ENCODE peak calls at places on chromosomes 12 and 14, in ten cellular contexts. I is testis; Q is bronchial epithelial cell; F is neural progenitor cell; T is dorsolateral prefrontal cortex; P is upper lobe of right lung; N is body of pancreas; J is CD8-positive, alpha-beta T cell; H is endothelial cell; K is mucosa of descending colon. A is an unnamed sample.

GRCh38 chr12:49049566-49050224 is 10.9 kb downstream of the KMT2D start:
- DNase-seq in Q (peak; percentile 39), K (no peak), F (no peak), N (no peak), T (no peak), H (no peak), I (no peak), P (no peak), J (no peak), A (no peak)

GRCh38 chr12:124297856-124298255 is 3.0 kb downstream of the RFLNA start:
- DNase-seq in J (no peak), P (no peak), F (no peak), K (no peak), T (no peak), Q (no peak), H (no peak), N (no peak), I (no peak), A (no peak)

GRCh38 chr12:89225401-89225800 is 126.9 kb downstream of the DUSP6 start:
- DNase-seq in P (peak; percentile 69), H (no peak), J (peak; percentile 78), T (no peak), F (no peak), I (no peak), N (no peak), K (no peak), Q (peak; percentile 96), A (peak; percentile 9)

GRCh38 chr14:45686771-45687170 is 433.8 kb upstream of the MIS18BP1 start:
- DNase-seq in N (no peak), Q (no peak), I (no peak), J (no peak), P (no peak), T (no peak), F (no peak), K (no peak), H (no peak), A (no peak)

GRCh38 chr12:19440019-19440858 is 947 bp downstream of the AEBP2 start:
- DNase-seq in J (peak; percentile 67), T (peak; percentile 35), K (peak; percentile 74), P (peak; percentile 78), N (peak; percentile 41), F (peak; percentile 81), I (peak; percentile 75), H (peak; percentile 58), Q (peak; percentile 35), A (peak; percentile 73)

GRCh38 chr12:19855876-19856275 is 416.6 kb downstream of the AEBP2 start:
- DNase-seq in P (no peak), I (no peak), F (no peak), J (no peak), T (no peak), Q (no peak), H (no peak), N (no peak), K (no peak), A (no peak)

GRCh38 chr12:65699251-65699650 is 125.0 kb upstream of the HMGA2 start:
- DNase-seq in N (no peak), P (no peak), H (no peak), K (no peak), I (no peak), F (no peak), J (no peak), Q (peak; percentile 68), T (no peak), A (peak; percentile 18)

GRCh38 chr14:68552597-68552996 is 240.3 kb downstream of the ZFP36L1 start:
- DNase-seq in K (no peak), J (no peak), Q (peak; percentile 59), P (no peak), H (no peak), F (no peak), T (no peak), I (peak; percentile 39), N (no peak), A (no peak)

GRCh38 chr14:69320581-69321365 is 60.8 kb downstream of the GALNT16 start:
- DNase-seq in F (no peak), K (no peak), T (no peak), Q (no peak), N (no peak), I (no peak), P (peak; percentile 50), H (no peak), J (no peak), A (peak; percentile 15)

GRCh38 chr12:27845187-27845586 is 65.2 kb upstream of the MANSC4 start:
- DNase-seq in N (no peak), I (no peak), H (no peak), Q (no peak), K (no peak), J (no peak), F (no peak), P (no peak), T (no peak), A (no peak)

GRCh38 chr14:70789361-70789760 is 20.0 kb downstream of the MAP3K9 start:
- DNase-seq in T (no peak), N (no peak), P (peak; percentile 70), K (no peak), J (no peak), F (no peak), Q (peak; percentile 85), I (peak; percentile 68), H (no peak), A (no peak)

GRCh38 chr14:50794063-50794645 is 36.8 kb downstream of the NIN start:
- DNase-seq in H (no peak), N (no peak), I (no peak), Q (no peak), T (no peak), K (no peak), P (no peak), F (no peak), J (no peak), A (peak; percentile 33)

GRCh38 chr12:121786441-121786825 is 7.1 kb downstream of the RHOF start:
- DNase-seq in P (peak; percentile 84), F (no peak), K (peak; percentile 74), Q (peak; percentile 98), I (no peak), H (no peak), N (peak; percentile 63), T (no peak), J (peak; percentile 69), A (no peak)

GRCh38 chr14:96905825-96906224 is 108.6 kb downstream of the VRK1 start:
- DNase-seq in J (no peak), K (no peak), P (no peak), N (no peak), F (no peak), T (no peak), I (no peak), Q (peak; percentile 18), H (no peak), A (no peak)

GRCh38 chr14:63781686-63782085 is 53.8 kb upstream of the SGPP1 start:
- DNase-seq in H (no peak), T (no peak), Q (peak; percentile 43), P (no peak), J (no peak), K (no peak), N (no peak), I (no peak), F (no peak), A (no peak)

GRCh38 chr14:94474581-94475031 is 1.4 kb downstream of the SERPINA9 start:
- DNase-seq in P (no peak), N (no peak), T (no peak), I (no peak), Q (peak; percentile 15), H (no peak), K (no peak), F (peak; percentile 13), J (no peak), A (no peak)

GRCh38 chr12:120468846-120469449 is 600 bp downstream of the SRSF9 start:
- DNase-seq in J (no peak), P (peak; percentile 74), I (peak; percentile 59), N (peak; percentile 34), F (no peak), Q (no peak), K (peak; percentile 65), H (peak; percentile 57), T (no peak), A (peak; percentile 76)

GRCh38 chr12:49962861-49963765 is 1.4 kb downstream of the AQP5 start:
- DNase-seq in I (peak; percentile 49), N (peak; percentile 85), K (no peak), J (no peak), F (peak; percentile 63), T (peak; percentile 72), Q (peak; percentile 74), H (no peak), P (peak; percentile 90), A (no peak)

GRCh38 chr12:29782821-29783772 is 645 bp downstream of the TMTC1 start:
- DNase-seq in P (peak; percentile 72), Q (no peak), K (peak; percentile 54), N (peak; percentile 20), J (no peak), T (peak; percentile 34), I (peak; percentile 42), H (peak; percentile 35), F (peak; percentile 77), A (peak; percentile 17)
- TF ChIP-seq CTCF in P (no peak), Q (no peak), K (no peak), N (no peak), J (no peak), T (no peak), I (no peak), H (no peak), F (no peak), A (no peak)

GRCh38 chr12:133080051-133080618 is 588 bp upstream of the ZNF140 start:
- DNase-seq in I (peak; percentile 99), J (peak; percentile 99), F (peak; percentile 99), N (peak; percentile 98), P (peak; percentile 99), K (peak; percentile 99), T (peak; percentile 99), Q (peak; percentile 98), H (peak; percentile 91), A (peak; percentile 85)
- TF ChIP-seq CTCF in I (peak; percentile 27), J (no peak), F (no peak), N (no peak), P (no peak), K (no peak), T (no peak), Q (no peak), H (no peak), A (no peak)

DNA sequence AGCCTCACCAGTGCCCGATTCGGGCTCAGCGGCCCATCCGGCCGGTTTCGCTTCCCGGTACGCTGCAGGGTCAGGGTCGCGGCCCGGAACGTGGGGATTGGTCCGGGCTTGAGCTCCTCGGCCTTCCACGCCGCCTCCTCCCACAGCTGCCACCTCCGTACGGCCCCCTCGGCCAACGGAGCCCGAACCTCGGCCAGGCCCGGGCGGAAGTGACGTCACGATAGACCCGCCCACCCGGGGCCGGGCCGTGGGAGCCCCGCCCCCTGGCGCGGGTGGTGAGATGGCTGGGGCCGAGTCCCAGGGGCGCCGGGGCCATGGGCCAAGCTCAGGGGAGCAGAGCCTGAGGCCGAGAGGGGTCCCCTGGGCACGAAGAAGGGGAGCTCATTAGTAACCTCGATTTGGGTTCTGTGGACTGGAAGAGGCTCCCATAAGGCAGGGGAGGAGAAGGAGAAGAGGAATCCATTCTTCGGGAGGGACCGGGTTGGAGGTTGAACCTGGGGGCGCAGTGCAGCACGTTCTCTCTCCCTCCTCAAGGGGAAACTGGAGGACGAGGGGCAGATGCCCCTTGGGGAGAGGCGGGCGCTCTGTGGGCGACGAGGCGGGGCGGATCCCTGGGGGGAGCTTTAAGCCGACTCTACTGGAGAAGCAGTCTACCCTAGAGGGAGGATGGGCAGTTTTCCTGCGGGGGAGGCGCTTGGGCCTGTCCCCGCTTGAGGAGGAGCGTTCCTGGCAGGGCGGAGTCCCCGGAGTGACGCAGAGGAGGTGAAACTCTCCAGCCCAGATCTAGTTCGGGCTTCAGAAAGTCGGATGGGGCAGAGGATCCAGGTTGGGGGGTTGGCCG is at the start of gene MLF2:
- DNase-seq in H (peak; percentile 99), F (peak; percentile 97), K (peak; percentile 99), P (peak; percentile 99), I (peak; percentile 98), J (peak; percentile 97), T (peak; percentile 98), Q (peak; percentile 96), N (peak; percentile 98), A (peak; percentile 99)
- TF ChIP-seq CTCF in H (peak; percentile 87), F (peak; percentile 95), K (peak; percentile 91), P (no peak), I (no peak), J (peak; percentile 83), T (peak; percentile 92), Q (peak; percentile 98), N (peak; percentile 99), A (peak; percentile 90)

GRCh38 chr14:106286697-106287290 is 760.4 kb downstream of the TMEM121 start:
- DNase-seq in Q (no peak), K (peak; percentile 44), P (no peak), I (peak; percentile 66), J (no peak), T (no peak), N (no peak), H (no peak), F (no peak), A (peak; percentile 56)
- TF ChIP-seq CTCF in Q (no peak), K (no peak), P (peak; percentile 35), I (no peak), J (peak; percentile 27), T (no peak), N (no peak), H (no peak), F (no peak), A (peak; percentile 49)

A was measured in GM13976.